ENCODE peak calls at places on chromosomes 7 and 10, in eight cellular contexts. One of them, this sample, is unnamed.

GRCh38 chr10:60666221-60666620 is 112.1 kb upstream of the CDK1 start:
- DNase-seq in iris pigment epithelial cell: peak; percentile 87
- DNase-seq in ELR: no peak
- DNase-seq in RCC 7860: no peak
- DNase-seq in EL: no peak
- DNase-seq in NCI-H1092: no peak
- DNase-seq in Panc1: no peak
- DNase-seq in uterus: no peak
- DNase-seq in this sample: no peak

GRCh38 chr10:58177362-58177947 is 90.2 kb downstream of the IPMK start:
- DNase-seq in iris pigment epithelial cell: peak; percentile 32
- DNase-seq in ELR: peak; percentile 60
- DNase-seq in RCC 7860: peak; percentile 57
- DNase-seq in EL: peak; percentile 15
- DNase-seq in NCI-H1092: no peak
- DNase-seq in Panc1: no peak
- DNase-seq in uterus: no peak
- DNase-seq in this sample: no peak

GRCh38 chr7:130961128-130961601 is 227.2 kb upstream of the KLF14 start:
- DNase-seq in iris pigment epithelial cell: peak; percentile 80
- DNase-seq in ELR: peak; percentile 83
- DNase-seq in RCC 7860: peak; percentile 92
- DNase-seq in EL: peak; percentile 70
- DNase-seq in NCI-H1092: no peak
- DNase-seq in Panc1: no peak
- DNase-seq in uterus: no peak
- DNase-seq in this sample: no peak

GRCh38 chr7:141699860-141700259 is 2.1 kb downstream of the DENND11 start:
- DNase-seq in iris pigment epithelial cell: no peak
- DNase-seq in ELR: no peak
- DNase-seq in RCC 7860: no peak
- DNase-seq in EL: no peak
- DNase-seq in NCI-H1092: no peak
- DNase-seq in Panc1: no peak
- DNase-seq in uterus: no peak
- DNase-seq in this sample: no peak

GRCh38 chr7:116621649-116622048 is 50.3 kb upstream of the MET start:
- DNase-seq in iris pigment epithelial cell: no peak
- DNase-seq in ELR: no peak
- DNase-seq in RCC 7860: no peak
- DNase-seq in EL: no peak
- DNase-seq in NCI-H1092: no peak
- DNase-seq in Panc1: no peak
- DNase-seq in uterus: no peak
- DNase-seq in this sample: no peak

GRCh38 chr10:118944959-118945622 is 84.4 kb upstream of the NANOS1 start:
- DNase-seq in iris pigment epithelial cell: peak; percentile 28
- DNase-seq in ELR: no peak
- DNase-seq in RCC 7860: no peak
- DNase-seq in EL: no peak
- DNase-seq in NCI-H1092: no peak
- DNase-seq in Panc1: no peak
- DNase-seq in uterus: no peak
- DNase-seq in this sample: no peak

GRCh38 chr7:36966039-36966438 is 241.7 kb upstream of the AOAH start:
- DNase-seq in iris pigment epithelial cell: no peak
- DNase-seq in ELR: no peak
- DNase-seq in RCC 7860: no peak
- DNase-seq in EL: no peak
- DNase-seq in NCI-H1092: peak; percentile 33
- DNase-seq in Panc1: no peak
- DNase-seq in uterus: no peak
- DNase-seq in this sample: no peak

GRCh38 chr10:4343798-4344370 is 482.1 kb upstream of the AKR1E2 start:
- DNase-seq in iris pigment epithelial cell: no peak
- DNase-seq in ELR: no peak
- DNase-seq in RCC 7860: no peak
- DNase-seq in EL: peak; percentile 22
- DNase-seq in NCI-H1092: no peak
- DNase-seq in Panc1: no peak
- DNase-seq in uterus: no peak
- DNase-seq in this sample: no peak

GRCh38 chr10:52212802-52213510 is 101.1 kb upstream of the DKK1 start:
- DNase-seq in iris pigment epithelial cell: no peak
- DNase-seq in ELR: no peak
- DNase-seq in RCC 7860: no peak
- DNase-seq in EL: no peak
- DNase-seq in NCI-H1092: no peak
- DNase-seq in Panc1: no peak
- DNase-seq in uterus: no peak
- DNase-seq in this sample: no peak

GRCh38 chr10:114856544-114857287 is 35.1 kb downstream of the FHIP2A start:
- DNase-seq in iris pigment epithelial cell: peak; percentile 93
- DNase-seq in ELR: peak; percentile 91
- DNase-seq in RCC 7860: peak; percentile 96
- DNase-seq in EL: peak; percentile 93
- DNase-seq in NCI-H1092: no peak
- DNase-seq in Panc1: peak; percentile 32
- DNase-seq in uterus: no peak
- DNase-seq in this sample: no peak

This sample was measured in testis.